ENCODE peak calls at places on chromosome 2, in five cellular contexts. K, N, W, T and S are unnamed samples.

GRCh38 chr2:237929979-237930378 is 36.8 kb upstream of the UBE2F start:
- DNase-seq in N (no peak), K (no peak), T (no peak), W (no peak), S (no peak)

GRCh38 chr2:150475479-150476212 is 11.8 kb downstream of the RND3 start:
- DNase-seq in K (no peak), N (no peak), W (no peak), T (no peak), S (no peak)

GRCh38 chr2:74843371-74844298 is 9.7 kb downstream of the HK2 start:
- DNase-seq in T (no peak), W (peak), K (peak), N (peak), S (no peak)

GRCh38 chr2:72325592-72326422 is 178.1 kb upstream of the CYP26B1 start:
- DNase-seq in K (peak), N (peak), W (peak), T (peak), S (peak)

GRCh38 chr2:107737764-107738163 is 88.9 kb upstream of the RGPD4 start:
- DNase-seq in T (no peak), K (no peak), W (no peak), N (no peak), S (no peak)

GRCh38 chr2:154443919-154444318 is 254.6 kb upstream of the KCNJ3 start:
- DNase-seq in W (no peak), T (no peak), N (no peak), K (no peak), S (no peak)

GRCh38 chr2:25265802-25266201 is 75.9 kb downstream of the DNMT3A start:
- DNase-seq in W (no peak), N (peak), K (no peak), T (no peak), S (no peak)

GRCh38 chr2:15112216-15112615 is 448.9 kb downstream of the NBAS start:
- DNase-seq in N (no peak), T (no peak), K (no peak), W (peak), S (no peak)

GRCh38 chr2:207473203-207473865 is 56.4 kb upstream of the CREB1 start:
- DNase-seq in K (peak), W (peak), T (peak), N (peak), S (peak)

GRCh38 chr2:133747965-133748700 is 179.9 kb upstream of the NCKAP5 start:
- DNase-seq in N (no peak), T (no peak), W (no peak), K (no peak), S (no peak)